ENCODE peak calls at places on chromosomes 11 and 22, in four cellular contexts. One of them, this sample, is unnamed.

GRCh38 chr11:61163714-61164609 is 2.7 kb upstream of the VPS37C start:
- DNase-seq in MCF 10A: no peak
- DNase-seq in AG10803: no peak
- DNase-seq in cardiac muscle cell: no peak
- DNase-seq in this sample: no peak

GRCh38 chr22:23801238-23801821 is 14.6 kb downstream of the SMARCB1 start:
- DNase-seq in MCF 10A: no peak
- DNase-seq in AG10803: no peak
- DNase-seq in cardiac muscle cell: no peak
- DNase-seq in this sample: no peak

GRCh38 chr11:122745111-122745510 is 89.6 kb downstream of the UBASH3B start:
- DNase-seq in MCF 10A: no peak
- DNase-seq in AG10803: no peak
- DNase-seq in cardiac muscle cell: no peak
- DNase-seq in this sample: no peak

GRCh38 chr11:28983780-28984179 is 875.6 kb downstream of the METTL15 start:
- DNase-seq in MCF 10A: no peak
- DNase-seq in AG10803: no peak
- DNase-seq in cardiac muscle cell: no peak
- DNase-seq in this sample: no peak

GRCh38 chr11:1218256-1218787 is 4.5 kb upstream of the MUC5B start:
- DNase-seq in MCF 10A: no peak
- DNase-seq in AG10803: no peak
- DNase-seq in cardiac muscle cell: no peak
- DNase-seq in this sample: no peak

GRCh38 chr11:62266558-62266957 is 3.4 kb upstream of the SCGB2A2 start:
- DNase-seq in MCF 10A: peak; percentile 31
- DNase-seq in AG10803: no peak
- DNase-seq in cardiac muscle cell: no peak
- DNase-seq in this sample: no peak

GRCh38 chr11:114163231-114163631 is 103.7 kb downstream of the ZBTB16 start:
- DNase-seq in MCF 10A: peak; percentile 91
- DNase-seq in AG10803: peak; percentile 68
- DNase-seq in cardiac muscle cell: no peak
- DNase-seq in this sample: no peak

GRCh38 chr11:116281173-116282160 is 491.3 kb downstream of the BUD13 start:
- DNase-seq in MCF 10A: no peak
- DNase-seq in AG10803: no peak
- DNase-seq in cardiac muscle cell: no peak
- DNase-seq in this sample: no peak

GRCh38 chr11:108048269-108048668 is 39.6 kb downstream of the CUL5 start:
- DNase-seq in MCF 10A: no peak
- DNase-seq in AG10803: no peak
- DNase-seq in cardiac muscle cell: no peak
- DNase-seq in this sample: no peak

GRCh38 chr11:107821199-107821926 is 37.2 kb downstream of the SLC35F2 start:
- DNase-seq in MCF 10A: no peak
- DNase-seq in AG10803: peak; percentile 16
- DNase-seq in cardiac muscle cell: no peak
- DNase-seq in this sample: no peak

GRCh38 chr11:8779107-8779506 is 96.5 kb downstream of the RPL27A start:
- DNase-seq in MCF 10A: no peak
- DNase-seq in AG10803: no peak
- DNase-seq in cardiac muscle cell: no peak
- DNase-seq in this sample: no peak

GRCh38 chr11:107468596-107468995 is 11.0 kb upstream of the CWF19L2 start:
- DNase-seq in MCF 10A: peak; percentile 35
- DNase-seq in AG10803: peak; percentile 61
- DNase-seq in cardiac muscle cell: no peak
- DNase-seq in this sample: no peak

GRCh38 chr11:1844221-1845094 is 5.7 kb downstream of the TNNI2 start:
- DNase-seq in MCF 10A: peak; percentile 60
- DNase-seq in AG10803: no peak
- DNase-seq in cardiac muscle cell: no peak
- DNase-seq in this sample: no peak

GRCh38 chr11:36008576-36008975 is 64.7 kb downstream of the LDLRAD3 start:
- DNase-seq in MCF 10A: no peak
- DNase-seq in AG10803: no peak
- DNase-seq in cardiac muscle cell: no peak
- DNase-seq in this sample: no peak

GRCh38 chr11:13376838-13377237 is 86.2 kb downstream of the BTBD10 start:
- DNase-seq in MCF 10A: no peak
- DNase-seq in AG10803: no peak
- DNase-seq in cardiac muscle cell: no peak
- DNase-seq in this sample: no peak

GRCh38 chr11:130671801-130672700 is 223.6 kb downstream of the ADAMTS15 start:
- DNase-seq in MCF 10A: peak; percentile 1
- DNase-seq in AG10803: peak; percentile 87
- DNase-seq in cardiac muscle cell: peak; percentile 24
- DNase-seq in this sample: no peak

GRCh38 chr22:47231759-47232158 is 469.3 kb downstream of the TBC1D22A start:
- DNase-seq in MCF 10A: no peak
- DNase-seq in AG10803: no peak
- DNase-seq in cardiac muscle cell: no peak
- DNase-seq in this sample: no peak

GRCh38 chr11:11265320-11265719 is 87.7 kb downstream of the CSNK2A3 start:
- DNase-seq in MCF 10A: no peak
- DNase-seq in AG10803: no peak
- DNase-seq in cardiac muscle cell: no peak
- DNase-seq in this sample: no peak

GRCh38 chr11:114280696-114281095 is 15.5 kb upstream of the NNMT start:
- DNase-seq in MCF 10A: peak; percentile 88
- DNase-seq in AG10803: peak; percentile 96
- DNase-seq in cardiac muscle cell: peak; percentile 84
- DNase-seq in this sample: peak; percentile 56

GRCh38 chr11:68266121-68266891 is 5.5 kb downstream of the C11orf24 start:
- DNase-seq in MCF 10A: no peak
- DNase-seq in AG10803: no peak
- DNase-seq in cardiac muscle cell: no peak
- DNase-seq in this sample: no peak

GRCh38 chr11:78564889-78565467 is 9.7 kb downstream of the NARS2 start:
- DNase-seq in MCF 10A: no peak
- DNase-seq in AG10803: peak; percentile 68
- DNase-seq in cardiac muscle cell: no peak
- DNase-seq in this sample: no peak

GRCh38 chr11:64207247-64208085 is 945 bp downstream of the FERMT3 start:
- DNase-seq in MCF 10A: no peak
- DNase-seq in AG10803: peak; percentile 77
- DNase-seq in cardiac muscle cell: no peak
- DNase-seq in this sample: no peak

GRCh38 chr22:26709617-26710390 is 52.4 kb downstream of the MIAT start:
- DNase-seq in MCF 10A: peak; percentile 28
- DNase-seq in AG10803: peak; percentile 78
- DNase-seq in cardiac muscle cell: no peak
- DNase-seq in this sample: no peak

GRCh38 chr11:66268953-66269906 is 791 bp downstream of the RAB1B start:
- DNase-seq in MCF 10A: no peak
- DNase-seq in AG10803: peak; percentile 54
- DNase-seq in cardiac muscle cell: peak; percentile 51
- DNase-seq in this sample: no peak
- TF ChIP-seq CTCF in MCF 10A: no peak
- TF ChIP-seq CTCF in AG10803: peak; percentile 48
- TF ChIP-seq CTCF in cardiac muscle cell: peak; percentile 30
- TF ChIP-seq CTCF in this sample: no peak

DNA sequence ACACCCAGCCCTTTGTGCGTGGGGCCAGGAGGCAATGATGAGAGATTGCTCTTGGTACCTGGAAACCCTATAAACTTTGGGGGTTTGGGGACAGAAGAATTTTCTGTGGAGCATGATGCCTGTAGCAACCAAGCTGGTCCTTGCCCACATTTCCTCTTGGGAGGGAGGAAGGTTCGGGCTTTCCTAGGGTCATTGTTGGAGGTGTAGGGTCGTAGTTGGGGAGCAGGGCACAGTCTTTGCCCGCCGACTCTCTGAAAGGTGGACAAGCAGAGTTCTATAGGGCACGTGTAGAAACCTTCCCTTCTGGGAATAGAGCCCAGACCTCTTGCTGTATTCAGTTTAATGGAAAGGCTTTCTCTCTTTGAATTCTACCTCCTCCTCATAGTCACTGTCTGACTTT is 1.4 kb downstream of the PRDM11 start:
- DNase-seq in MCF 10A: no peak
- DNase-seq in AG10803: no peak
- DNase-seq in cardiac muscle cell: no peak
- DNase-seq in this sample: peak; percentile 4
- TF ChIP-seq CTCF in MCF 10A: no peak
- TF ChIP-seq CTCF in AG10803: no peak
- TF ChIP-seq CTCF in cardiac muscle cell: no peak
- TF ChIP-seq CTCF in this sample: no peak

DNA sequence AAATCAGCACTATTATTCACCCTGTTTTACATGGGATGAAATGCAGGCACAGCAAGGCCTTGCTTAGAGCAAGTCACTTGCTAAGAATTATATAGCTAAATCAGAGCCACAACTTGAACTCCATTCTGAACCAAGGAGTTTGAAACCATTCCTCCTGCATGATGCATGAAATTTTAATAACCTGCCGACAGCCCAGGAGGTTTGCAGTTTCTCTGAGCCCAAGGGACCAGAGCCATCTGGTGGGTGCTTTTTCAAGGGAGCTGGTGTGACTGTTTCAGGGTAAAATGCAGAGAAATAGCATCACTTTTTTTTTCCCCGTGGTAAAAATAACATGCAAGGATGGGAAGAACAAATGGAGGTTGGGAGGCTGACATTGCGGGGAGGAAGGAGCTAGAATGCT is 22.9 kb downstream of the NAV2 start:
- DNase-seq in MCF 10A: no peak
- DNase-seq in AG10803: peak; percentile 69
- DNase-seq in cardiac muscle cell: no peak
- DNase-seq in this sample: no peak
- TF ChIP-seq CTCF in MCF 10A: no peak
- TF ChIP-seq CTCF in AG10803: peak; percentile 52
- TF ChIP-seq CTCF in cardiac muscle cell: peak; percentile 23
- TF ChIP-seq CTCF in this sample: peak; percentile 15

GRCh38 chr11:121418625-121419114 is 33.4 kb upstream of the SORL1 start:
- DNase-seq in MCF 10A: peak; percentile 33
- DNase-seq in AG10803: no peak
- DNase-seq in cardiac muscle cell: no peak
- DNase-seq in this sample: no peak

GRCh38 chr11:121419839-121420238 is 32.3 kb upstream of the SORL1 start:
- DNase-seq in MCF 10A: peak; percentile 47
- DNase-seq in AG10803: no peak
- DNase-seq in cardiac muscle cell: no peak
- DNase-seq in this sample: no peak

GRCh38 chr11:121422675-121423074 is 29.4 kb upstream of the SORL1 start:
- DNase-seq in MCF 10A: no peak
- DNase-seq in AG10803: no peak
- DNase-seq in cardiac muscle cell: no peak
- DNase-seq in this sample: no peak

GRCh38 chr11:121420398-121420797 is 31.7 kb upstream of the SORL1 start:
- DNase-seq in MCF 10A: no peak
- DNase-seq in AG10803: no peak
- DNase-seq in cardiac muscle cell: no peak
- DNase-seq in this sample: no peak

GRCh38 chr11:121421149-121421906 is 30.8 kb upstream of the SORL1 start:
- DNase-seq in MCF 10A: peak; percentile 23
- DNase-seq in AG10803: no peak
- DNase-seq in cardiac muscle cell: no peak
- DNase-seq in this sample: no peak
- TF ChIP-seq CTCF in MCF 10A: no peak
- TF ChIP-seq CTCF in AG10803: no peak
- TF ChIP-seq CTCF in cardiac muscle cell: no peak
- TF ChIP-seq CTCF in this sample: no peak

DNA sequence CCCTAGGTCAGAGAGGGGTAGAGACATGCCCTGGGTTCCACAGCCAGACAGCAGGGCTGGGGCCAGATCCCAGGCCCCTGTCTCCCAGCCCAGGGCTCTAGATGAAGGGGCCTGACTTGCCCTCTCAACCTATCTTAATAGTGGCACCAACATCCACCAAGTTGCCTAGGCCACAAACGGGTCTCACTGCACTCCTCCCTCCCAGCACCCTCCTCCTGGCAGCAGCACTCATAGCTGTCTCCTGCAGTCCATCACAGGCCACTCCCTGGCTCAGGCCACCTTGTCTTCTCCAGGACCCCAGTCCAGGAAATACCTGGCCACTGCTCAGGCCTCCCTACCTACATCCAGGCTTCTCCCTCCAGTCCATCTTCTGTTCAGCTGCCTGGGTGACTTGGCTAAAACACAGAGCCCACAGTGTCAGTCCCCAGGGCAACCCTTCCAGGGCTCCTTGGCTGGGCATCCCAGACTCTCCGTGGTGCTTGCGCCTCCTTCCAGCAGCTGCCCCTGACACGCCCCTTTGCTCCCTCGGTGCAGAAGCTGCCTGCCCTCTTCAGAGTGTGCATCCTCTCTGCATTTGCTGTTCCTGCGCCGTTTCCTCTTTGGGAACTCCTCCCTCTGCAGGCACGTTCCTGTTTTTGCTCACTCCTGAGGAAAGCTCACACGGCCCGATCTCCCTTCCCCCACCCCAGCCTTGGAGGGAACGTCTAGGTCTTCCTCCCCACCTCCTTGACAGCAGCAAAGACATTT is 40.5 kb downstream of the LRRC32 start:
- DNase-seq in MCF 10A: no peak
- DNase-seq in AG10803: peak; percentile 68
- DNase-seq in cardiac muscle cell: no peak
- DNase-seq in this sample: peak; percentile 15
- TF ChIP-seq CTCF in MCF 10A: no peak
- TF ChIP-seq CTCF in AG10803: peak; percentile 29
- TF ChIP-seq CTCF in cardiac muscle cell: peak; percentile 19
- TF ChIP-seq CTCF in this sample: no peak

DNA sequence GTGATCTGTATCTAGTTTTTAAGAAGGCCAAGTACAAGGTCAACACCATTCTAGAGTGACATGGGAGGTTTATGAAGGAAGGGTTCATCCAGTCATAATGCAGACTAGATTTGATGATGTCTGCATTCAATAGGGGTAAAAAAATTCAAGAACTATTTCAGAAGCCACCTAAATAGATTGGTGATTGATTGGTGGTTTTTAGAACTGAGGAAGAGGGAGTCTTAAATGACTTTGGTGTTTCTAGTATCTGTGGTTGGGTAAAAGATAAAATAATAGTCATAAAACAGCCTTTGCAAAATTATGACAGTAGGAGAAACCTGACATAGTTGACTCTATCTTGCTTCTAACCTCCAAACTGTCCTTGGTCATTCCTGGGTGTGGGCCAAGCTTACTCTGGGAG is 114.1 kb downstream of the OPCML start:
- DNase-seq in MCF 10A: no peak
- DNase-seq in AG10803: no peak
- DNase-seq in cardiac muscle cell: no peak
- DNase-seq in this sample: no peak
- TF ChIP-seq CTCF in MCF 10A: no peak
- TF ChIP-seq CTCF in AG10803: no peak
- TF ChIP-seq CTCF in cardiac muscle cell: no peak
- TF ChIP-seq CTCF in this sample: no peak

GRCh38 chr22:17927062-17927461 is 97.3 kb downstream of the MICAL3 start:
- DNase-seq in MCF 10A: no peak
- DNase-seq in AG10803: no peak
- DNase-seq in cardiac muscle cell: no peak
- DNase-seq in this sample: no peak
- TF ChIP-seq CTCF in MCF 10A: no peak
- TF ChIP-seq CTCF in AG10803: no peak
- TF ChIP-seq CTCF in cardiac muscle cell: no peak
- TF ChIP-seq CTCF in this sample: no peak

This sample was measured in prostate gland.